ENCODE peak calls at places on chromosomes 3 and 15, in six cellular contexts. Q is GM12864, T is neuronal stem cell, O is GM23338, P is K562, F is aorta. N is an unnamed sample.

GRCh38 chr3:52091566-52092290 is 35.4 kb upstream of the DUSP7 start:
- DNase-seq in F (peak; percentile 84), T (no peak), O (no peak), Q (no peak), P (no peak), N (no peak)

GRCh38 chr15:50876989-50877360 is 31.5 kb upstream of the AP4E1 start:
- DNase-seq in T (peak; percentile 87), P (peak; percentile 74), O (peak; percentile 94), Q (peak; percentile 65), F (no peak), N (peak; percentile 67)

GRCh38 chr3:111782943-111783342 is 76.1 kb upstream of the PHLDB2 start:
- DNase-seq in O (no peak), P (no peak), T (no peak), Q (no peak), F (no peak), N (no peak)

GRCh38 chr3:42120866-42121265 is 29.7 kb downstream of the TRAK1 start:
- DNase-seq in Q (no peak), O (peak; percentile 30), F (no peak), T (no peak), P (no peak), N (no peak)

GRCh38 chr15:48402778-48403177 is 71.5 kb downstream of the DUT start:
- DNase-seq in F (no peak), Q (peak; percentile 18), P (no peak), T (no peak), O (no peak), N (no peak)

GRCh38 chr15:88591384-88591783 is 29.8 kb upstream of the AEN start:
- DNase-seq in T (no peak), P (no peak), F (no peak), Q (no peak), O (no peak), N (no peak)

GRCh38 chr3:189914799-189915198 is 205.9 kb downstream of the P3H2 start:
- DNase-seq in P (no peak), Q (no peak), O (no peak), T (no peak), F (no peak), N (no peak)

GRCh38 chr3:160804762-160805161 is 48.7 kb downstream of the PPM1L start:
- DNase-seq in F (no peak), T (no peak), P (no peak), Q (no peak), O (peak; percentile 21), N (no peak)

GRCh38 chr3:42080452-42080872 is 10.7 kb upstream of the TRAK1 start:
- DNase-seq in T (no peak), O (no peak), F (no peak), Q (no peak), P (no peak), N (no peak)

GRCh38 chr3:189001559-189001958 is 170.2 kb upstream of the TPRG1 start:
- DNase-seq in Q (no peak), P (no peak), O (no peak), F (no peak), T (no peak), N (no peak)

GRCh38 chr3:5791558-5791957 is 604.1 kb downstream of the EDEM1 start:
- DNase-seq in F (no peak), P (no peak), O (no peak), Q (no peak), T (no peak), N (no peak)

GRCh38 chr15:45242289-45242688 is 9.7 kb upstream of the SLC28A2 start:
- DNase-seq in Q (no peak), F (no peak), T (peak; percentile 6), O (peak; percentile 32), P (no peak), N (no peak)

GRCh38 chr15:68795298-68795848 is 25.3 kb downstream of the ANP32A start:
- DNase-seq in O (peak; percentile 97), F (peak; percentile 93), T (peak; percentile 78), Q (no peak), P (no peak), N (peak; percentile 91)

GRCh38 chr15:51470512-51470911 is 129.1 kb downstream of the GLDN start:
- DNase-seq in F (no peak), T (no peak), Q (no peak), P (no peak), O (no peak), N (no peak)

GRCh38 chr3:179454887-179455286 is 3.6 kb upstream of the GNB4 start:
- DNase-seq in Q (no peak), P (no peak), O (no peak), T (no peak), F (no peak), N (no peak)

GRCh38 chr3:184284696-184285095 is 8.9 kb downstream of the ECE2 start:
- DNase-seq in P (peak; percentile 75), O (peak; percentile 95), Q (no peak), F (no peak), T (peak; percentile 41), N (peak; percentile 72)

GRCh38 chr15:94001113-94001919 is 230.0 kb upstream of the MCTP2 start:
- DNase-seq in T (no peak), F (no peak), Q (no peak), P (no peak), O (no peak), N (no peak)

GRCh38 chr3:175211481-175211880 is 352.3 kb downstream of the NAALADL2 start:
- DNase-seq in F (no peak), Q (no peak), T (no peak), P (no peak), O (no peak), N (no peak)

GRCh38 chr3:52001443-52001974 is 5.8 kb upstream of the RPL29 start:
- DNase-seq in P (peak; percentile 83), T (peak; percentile 90), F (peak; percentile 93), Q (peak; percentile 42), O (peak; percentile 98), N (peak; percentile 89)

GRCh38 chr3:116444099-116444700 is 1.1 kb downstream of the LSAMP start:
- DNase-seq in F (no peak), P (no peak), T (no peak), Q (no peak), O (no peak), N (no peak)

GRCh38 chr3:171892457-171892856 is 49.3 kb downstream of the TMEM212 start:
- DNase-seq in T (no peak), O (no peak), P (no peak), Q (no peak), F (no peak), N (no peak)

GRCh38 chr3:64143399-64144130 is 81.7 kb downstream of the PRICKLE2 start:
- DNase-seq in P (no peak), Q (no peak), O (no peak), T (no peak), F (no peak), N (peak; percentile 22)

DNA sequence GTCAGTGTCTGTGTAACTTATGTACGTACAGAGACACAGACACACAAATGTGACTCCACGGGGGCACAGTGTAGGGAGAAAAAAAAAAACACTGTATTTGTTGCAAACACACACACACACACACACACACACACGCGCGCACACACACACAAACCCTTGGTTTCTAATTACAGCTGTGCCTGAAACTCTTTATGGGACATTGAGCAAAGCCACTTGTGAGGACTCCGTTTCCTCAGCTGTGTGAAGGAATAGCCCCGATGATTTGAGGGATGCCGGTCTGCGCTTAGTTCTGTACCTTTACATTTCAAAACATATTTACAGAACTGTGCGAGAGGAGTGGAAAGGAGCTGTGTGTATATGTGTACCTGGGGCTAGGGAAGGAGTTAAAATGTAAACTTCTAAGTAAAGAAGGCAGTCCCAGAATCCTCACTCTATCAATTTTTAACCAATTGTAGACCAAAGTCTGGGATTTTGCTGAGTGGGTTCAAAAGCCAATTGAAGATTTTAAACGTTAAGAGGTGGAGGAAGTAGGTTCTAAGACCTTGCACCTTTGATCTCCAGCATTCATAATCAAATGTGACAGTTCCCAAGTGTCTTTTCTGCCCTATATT is 5.3 kb upstream of the BCL6 start:
- DNase-seq in O (peak; percentile 62), F (no peak), Q (no peak), T (peak; percentile 54), P (no peak), N (no peak)
- H3K4me3 ChIP-seq in O (peak overlapping the region; percentile 42), F (no peak overlapping the region), Q (no peak overlapping the region), T (no peak overlapping the region), P (no peak overlapping the region), N (peak overlapping the region; percentile 20)

DNA sequence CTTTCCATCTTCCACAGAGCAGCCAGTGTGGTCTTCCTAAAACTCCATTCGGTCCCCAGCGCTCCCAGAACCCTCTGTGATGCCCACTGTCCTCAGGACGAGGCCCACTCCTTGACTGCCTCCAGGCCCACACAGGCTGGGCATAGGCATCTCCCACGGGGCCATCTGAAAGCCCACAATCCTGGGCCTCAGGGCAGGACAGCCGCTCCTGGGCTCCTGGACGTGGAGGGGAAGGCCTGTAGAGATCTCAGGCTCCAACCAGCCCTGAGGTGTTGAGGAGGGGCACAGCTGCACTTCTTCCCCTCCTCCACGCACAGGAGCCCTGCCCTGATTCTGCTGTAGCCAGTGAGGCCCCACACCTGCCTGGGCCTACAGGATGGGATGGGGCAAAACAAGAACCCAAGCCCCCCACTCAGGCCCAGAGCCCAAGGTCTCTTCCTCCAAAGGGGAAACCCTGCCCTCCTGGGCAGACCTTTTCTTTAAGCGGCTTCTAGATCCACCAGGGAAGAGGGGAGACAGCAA is 26.0 kb downstream of the SHISA5 start:
- DNase-seq in Q (no peak), O (no peak), P (no peak), T (no peak), F (peak; percentile 56), N (no peak)
- H3K4me3 ChIP-seq in Q (no peak overlapping the region), O (no peak overlapping the region), P (no peak overlapping the region), T (no peak overlapping the region), F (no peak overlapping the region), N (no peak overlapping the region)

GRCh38 chr3:163552659-163552966 is 1525.7 kb downstream of the SI start:
- DNase-seq in P (no peak), T (no peak), F (no peak), Q (no peak), O (no peak), N (no peak)
- H3K4me3 ChIP-seq in P (peak overlapping the region; percentile 40), T (no peak overlapping the region), F (no peak overlapping the region), Q (no peak overlapping the region), O (no peak overlapping the region), N (no peak overlapping the region)

GRCh38 chr15:74127954-74128784 is 2.2 kb upstream of the ISLR2 start:
- DNase-seq in P (no peak), F (no peak), O (peak; percentile 50), Q (no peak), T (no peak), N (no peak)
- H3K4me3 ChIP-seq in P (no peak overlapping the region), F (no peak overlapping the region), O (peak overlapping the region; percentile 75), Q (no peak overlapping the region), T (peak overlapping the region; percentile 48), N (peak overlapping the region; percentile 30)

DNA sequence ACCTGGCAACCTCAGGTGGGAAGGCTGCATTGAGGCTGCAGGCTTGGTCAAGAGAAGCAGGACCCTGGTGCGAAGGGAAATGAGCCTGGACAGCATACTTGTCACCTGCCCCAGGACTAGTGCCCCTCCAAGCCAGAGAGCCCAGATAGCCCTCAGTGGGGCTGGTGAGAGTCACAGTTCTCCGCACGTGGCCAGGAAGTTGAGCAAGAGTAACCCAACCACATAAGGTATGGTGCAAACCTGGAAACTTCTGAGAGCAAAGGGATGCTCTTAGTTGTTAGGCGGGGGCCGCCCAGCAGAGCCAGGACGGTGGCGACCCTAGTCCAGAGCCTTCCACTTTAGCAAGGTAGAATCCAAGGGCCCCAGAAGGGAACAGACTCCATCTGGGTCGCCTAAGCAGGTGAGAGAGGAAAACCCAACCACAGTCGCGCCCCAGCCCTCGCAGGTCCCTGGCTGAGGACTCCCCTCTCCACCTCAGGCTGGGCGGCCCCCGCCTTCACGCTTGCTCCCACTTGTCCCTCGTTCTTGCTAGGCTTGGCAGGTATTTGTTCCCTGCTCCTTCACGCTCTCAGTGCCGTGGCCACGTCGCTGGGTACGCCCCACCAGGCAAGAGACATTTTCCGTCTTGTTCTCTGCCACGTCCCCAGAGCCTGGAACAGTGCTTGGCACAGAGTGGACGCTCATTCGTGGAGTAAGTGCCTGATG is 1.1 kb upstream of the VPS18 start:
- DNase-seq in P (no peak), O (no peak), T (no peak), F (no peak), Q (no peak), N (no peak)
- H3K4me3 ChIP-seq in P (no peak overlapping the region), O (peak overlapping the region; percentile 91), T (no peak overlapping the region), F (no peak overlapping the region), Q (no peak overlapping the region), N (no peak overlapping the region)